ENCODE peak calls at places on chromosomes 2 and 18, in six cellular contexts. F, X, Z, K, W and J are unnamed samples.

GRCh38 chr2:20378891-20379519 is 28.4 kb upstream of the PUM2 start:
- DNase-seq in F (peak), Z (no peak), X (no peak), K (no peak), W (no peak), J (peak)

GRCh38 chr2:129870646-129871335 is 108.7 kb upstream of the RAB6C start:
- DNase-seq in K (no peak), Z (no peak), F (no peak), W (no peak), X (no peak), J (no peak)

GRCh38 chr2:2938481-2938880 is 439.1 kb downstream of the EIPR1 start:
- DNase-seq in W (no peak), F (no peak), K (no peak), X (no peak), Z (no peak), J (peak)

GRCh38 chr2:102131564-102131963 is 11.0 kb upstream of the IL1R1 start:
- DNase-seq in X (no peak), W (no peak), K (no peak), Z (no peak), F (no peak), J (no peak)

GRCh38 chr2:240520974-240521350 is 36.8 kb downstream of the ANKMY1 start:
- DNase-seq in K (no peak), X (no peak), W (no peak), Z (no peak), F (no peak), J (no peak)

GRCh38 chr2:28393115-28393836 is 618 bp downstream of the FOSL2 start:
- DNase-seq in W (peak), Z (peak), K (peak), X (peak), F (no peak), J (peak)

GRCh38 chr2:110101280-110101844 is 14.3 kb downstream of the MALL start:
- DNase-seq in K (no peak), W (peak), F (peak), X (no peak), Z (no peak), J (peak)

GRCh38 chr2:110650346-110650745 is 27.5 kb downstream of the BUB1 start:
- DNase-seq in K (no peak), Z (no peak), X (no peak), W (no peak), F (no peak), J (peak)

GRCh38 chr18:6566338-6566911 is 151.7 kb upstream of the L3MBTL4 start:
- DNase-seq in F (no peak), W (peak), Z (no peak), X (no peak), K (no peak), J (no peak)

GRCh38 chr18:61782545-61782944 is 110.3 kb downstream of the RNF152 start:
- DNase-seq in F (no peak), K (no peak), X (no peak), W (no peak), Z (no peak), J (no peak)

GRCh38 chr18:21853972-21854563 is 113.5 kb downstream of the MIB1 start:
- DNase-seq in K (no peak), F (no peak), Z (no peak), X (no peak), W (no peak), J (no peak)

GRCh38 chr18:74225193-74225840 is 66.4 kb downstream of the CYB5A start:
- DNase-seq in W (no peak), F (no peak), K (no peak), X (no peak), Z (no peak), J (no peak)